ENCODE peak calls at places on chromosome 7, in seven cellular contexts. X is hepatocyte; J is NCI-H1092; F is right atrium auricular region; D is stimulated activated CD4-positive, alpha-beta T cell treated with anti-CD3 and anti-CD28 coated beads, TNF-alpha, amount 100 ng/mL, for 24 hours; Z is uterus; S is ELF-1. K is an unnamed sample.

GRCh38 chr7:24574365-24574764 is 1.1 kb downstream of the PALS2 start:
- DNase-seq in F (no peak), D (no peak), S (no peak), J (no peak), X (no peak), Z (no peak), K (no peak)

GRCh38 chr7:45586748-45587520 is 12.8 kb downstream of the ADCY1 start:
- DNase-seq in S (no peak), Z (no peak), D (no peak), F (no peak), J (no peak), X (no peak), K (no peak)

GRCh38 chr7:117014099-117014656 is 60.9 kb downstream of the ST7 start:
- DNase-seq in F (no peak), D (no peak), S (no peak), Z (no peak), X (no peak), J (no peak), K (no peak)

GRCh38 chr7:2932761-2933251 is 88.7 kb upstream of the GNA12 start:
- DNase-seq in J (no peak), Z (no peak), S (no peak), D (no peak), F (no peak), X (no peak), K (no peak)

GRCh38 chr7:122384528-122384927 is 80.0 kb upstream of the FEZF1 start:
- DNase-seq in J (no peak), Z (no peak), S (no peak), F (no peak), D (no peak), X (no peak), K (no peak)

GRCh38 chr7:92133133-92133736 is 1.0 kb downstream of the CYP51A1 start:
- DNase-seq in Z (no peak), J (no peak), X (no peak), D (no peak), S (no peak), F (no peak), K (no peak)

GRCh38 chr7:114086491-114086905 is 167.7 kb upstream of the PPP1R3A start:
- DNase-seq in S (peak), F (no peak), X (peak), D (no peak), J (no peak), Z (peak), K (no peak)

GRCh38 chr7:8436965-8437364 is 3.6 kb downstream of the NXPH1 start:
- DNase-seq in Z (no peak), X (peak), J (peak), F (no peak), D (peak), S (peak), K (no peak)

GRCh38 chr7:92872701-92873100 is 36.3 kb upstream of the CDK6 start:
- DNase-seq in D (no peak), F (no peak), J (no peak), X (no peak), S (no peak), Z (no peak), K (no peak)

GRCh38 chr7:107234436-107234835 is 65.6 kb downstream of the HBP1 start:
- DNase-seq in X (no peak), D (no peak), J (no peak), Z (no peak), S (no peak), F (no peak), K (no peak)

K was measured in NCI-H446.